ENCODE peak calls at places on chromosomes 4 and X, in eight cellular contexts. F, Z, J, B, C, E, Y and N are unnamed samples.

GRCh38 chr4:52358855-52359254 is 300.2 kb downstream of the USP46 start:
- DNase-seq in E (no peak), Y (no peak), B (no peak), Z (no peak), J (no peak), C (no peak), F (no peak), N (peak)

GRCh38 chr4:186416451-186417060 is 138.8 kb downstream of the MTNR1A start:
- DNase-seq in C (no peak), B (no peak), E (no peak), Z (no peak), J (no peak), Y (no peak), F (peak), N (no peak)

GRCh38 chr4:5888706-5889696 is 3.9 kb downstream of the CRMP1 start:
- DNase-seq in Y (peak), B (no peak), C (no peak), F (no peak), Z (no peak), E (no peak), J (no peak), N (no peak)

GRCh38 chr4:78022517-78022916 is 34.6 kb upstream of the FRAS1 start:
- DNase-seq in Z (no peak), J (no peak), C (no peak), B (no peak), Y (no peak), F (no peak), E (no peak), N (no peak)

GRCh38 chrX:112687189-112687691 is 7.5 kb upstream of the LHFPL1 start:
- DNase-seq in Z (no peak), F (no peak), E (peak), J (peak), C (peak), Y (no peak), B (peak), N (no peak)

GRCh38 chr4:13541720-13542576 is 2.4 kb downstream of the NKX3-2 start:
- DNase-seq in Z (peak), E (no peak), C (no peak), Y (peak), F (peak), J (no peak), B (no peak), N (no peak)

GRCh38 chr4:181911420-181911819 is 331.8 kb upstream of the TENM3 start:
- DNase-seq in E (peak), Y (peak), F (no peak), C (no peak), Z (no peak), J (peak), B (peak), N (no peak)

GRCh38 chr4:151420408-151420807 is 11.4 kb downstream of the FHIP1A start:
- DNase-seq in Z (no peak), C (no peak), Y (no peak), E (no peak), B (peak), F (no peak), J (peak), N (no peak)

GRCh38 chr4:122636697-122637096 is 15.8 kb upstream of the IL21 start:
- DNase-seq in J (no peak), E (no peak), C (no peak), B (no peak), Z (no peak), F (no peak), Y (no peak), N (no peak)

GRCh38 chrX:52271212-52271611 is 86.5 kb downstream of the MAGED4 start:
- DNase-seq in C (no peak), B (peak), Y (peak), E (no peak), F (peak), J (peak), Z (no peak), N (no peak)

GRCh38 chr4:57443308-57444243 is 333.4 kb upstream of the IGFBP7 start:
- DNase-seq in J (no peak), C (no peak), B (no peak), E (no peak), F (no peak), Z (no peak), Y (no peak), N (no peak)

GRCh38 chr4:57442241-57442640 is 332.1 kb upstream of the IGFBP7 start:
- DNase-seq in Y (no peak), E (no peak), F (no peak), J (no peak), C (no peak), B (no peak), Z (no peak), N (no peak)

GRCh38 chr4:57437649-57438048 is 327.5 kb upstream of the IGFBP7 start:
- DNase-seq in Y (no peak), E (no peak), F (no peak), Z (no peak), B (no peak), C (no peak), J (no peak), N (no peak)

GRCh38 chr4:57448452-57448851 is 338.3 kb upstream of the IGFBP7 start:
- DNase-seq in B (no peak), Z (no peak), F (no peak), Y (no peak), C (no peak), E (no peak), J (no peak), N (no peak)

GRCh38 chr4:57442834-57443291 is 332.7 kb upstream of the IGFBP7 start:
- DNase-seq in E (peak), C (no peak), Y (peak), F (peak), J (peak), Z (peak), B (peak), N (peak)
- TF ChIP-seq CTCF in E (peak), C (peak), Y (peak), F (peak), J (peak), Z (peak), B (peak), N (peak)

GRCh38 chrX:44947995-44948394 is 75.0 kb downstream of the KDM6A start:
- DNase-seq in Y (no peak), F (no peak), B (no peak), C (no peak), E (no peak), J (no peak), Z (no peak), N (no peak)

GRCh38 chrX:44946771-44947170 is 73.8 kb downstream of the KDM6A start:
- DNase-seq in B (peak), E (peak), Y (no peak), C (no peak), F (no peak), Z (no peak), J (peak), N (no peak)

GRCh38 chrX:44943007-44943406 is 70.0 kb downstream of the KDM6A start:
- DNase-seq in Y (no peak), F (no peak), E (no peak), Z (no peak), C (no peak), B (no peak), J (no peak), N (no peak)

GRCh38 chrX:44944894-44945293 is 71.9 kb downstream of the KDM6A start:
- DNase-seq in Z (no peak), B (no peak), F (no peak), Y (no peak), C (no peak), J (no peak), E (no peak), N (no peak)

GRCh38 chrX:44945736-44946135 is 72.7 kb downstream of the KDM6A start:
- DNase-seq in F (peak), J (no peak), E (no peak), Y (no peak), B (no peak), Z (no peak), C (no peak), N (no peak)
- TF ChIP-seq CTCF in F (peak), J (peak), E (peak), Y (no peak), B (no peak), Z (no peak), C (no peak), N (no peak)

GRCh38 chr4:147094228-147094627 is 148.6 kb upstream of the TTC29 start:
- DNase-seq in F (peak), B (no peak), Z (no peak), J (no peak), Y (peak), C (no peak), E (no peak), N (no peak)

GRCh38 chr4:147096667-147097604 is 151.3 kb upstream of the TTC29 start:
- DNase-seq in E (peak), Z (no peak), F (peak), C (no peak), J (peak), B (peak), Y (peak), N (peak)

GRCh38 chr4:147090486-147090885 is 144.8 kb upstream of the TTC29 start:
- DNase-seq in J (no peak), B (no peak), Z (no peak), E (no peak), Y (no peak), C (no peak), F (no peak), N (no peak)

GRCh38 chr4:147088141-147088540 is 142.5 kb upstream of the TTC29 start:
- DNase-seq in Y (no peak), J (no peak), C (no peak), E (peak), Z (no peak), F (no peak), B (peak), N (no peak)

DNA sequence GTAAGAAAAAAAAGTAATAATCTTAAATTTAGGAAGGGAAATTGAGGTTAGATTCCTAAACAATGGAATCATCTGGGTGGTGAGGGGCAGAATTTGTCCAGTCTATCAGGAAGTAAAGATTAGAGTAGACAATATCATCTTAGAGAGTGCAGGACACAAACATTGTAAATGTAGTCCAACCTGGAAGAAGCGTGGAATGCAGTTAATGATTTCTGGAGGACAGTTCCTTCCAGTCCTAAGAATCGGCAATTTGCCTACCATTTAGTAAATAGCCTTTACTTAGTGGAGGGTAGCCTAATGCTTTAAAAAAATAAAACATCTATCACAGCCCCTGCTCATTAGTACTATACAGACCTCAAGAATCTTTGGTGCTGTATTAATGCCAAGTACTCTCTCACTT is 147.5 kb upstream of the TTC29 start:
- DNase-seq in Y (no peak), E (no peak), B (no peak), J (no peak), C (no peak), F (no peak), Z (no peak), N (no peak)
- TF ChIP-seq CTCF in Y (no peak), E (no peak), B (no peak), J (no peak), C (no peak), F (no peak), Z (no peak), N (no peak)

DNA sequence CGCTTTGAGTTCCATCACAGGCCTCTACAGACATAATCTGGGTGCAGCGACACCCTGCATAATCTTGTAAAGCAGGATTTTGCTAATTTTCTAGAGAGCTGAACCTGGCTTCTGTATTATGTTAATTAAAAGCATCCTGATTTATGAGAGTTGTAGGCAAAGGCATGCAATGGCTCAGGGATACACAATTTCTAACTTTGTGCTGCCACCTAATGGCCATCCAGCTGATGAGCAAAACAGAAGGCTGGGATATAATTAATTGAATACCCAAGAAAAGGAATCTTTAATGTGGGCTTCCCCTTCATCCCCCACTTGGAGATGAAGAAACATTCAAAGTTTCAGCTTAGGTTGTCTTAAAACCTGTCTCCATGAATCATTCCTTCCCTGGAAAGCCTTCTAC is 78.1 kb downstream of the BMP15 start:
- DNase-seq in Y (peak), E (peak), Z (no peak), C (no peak), J (peak), B (peak), F (peak), N (peak)
- TF ChIP-seq CTCF in Y (peak), E (peak), Z (no peak), C (peak), J (peak), B (peak), F (peak), N (peak)

DNA sequence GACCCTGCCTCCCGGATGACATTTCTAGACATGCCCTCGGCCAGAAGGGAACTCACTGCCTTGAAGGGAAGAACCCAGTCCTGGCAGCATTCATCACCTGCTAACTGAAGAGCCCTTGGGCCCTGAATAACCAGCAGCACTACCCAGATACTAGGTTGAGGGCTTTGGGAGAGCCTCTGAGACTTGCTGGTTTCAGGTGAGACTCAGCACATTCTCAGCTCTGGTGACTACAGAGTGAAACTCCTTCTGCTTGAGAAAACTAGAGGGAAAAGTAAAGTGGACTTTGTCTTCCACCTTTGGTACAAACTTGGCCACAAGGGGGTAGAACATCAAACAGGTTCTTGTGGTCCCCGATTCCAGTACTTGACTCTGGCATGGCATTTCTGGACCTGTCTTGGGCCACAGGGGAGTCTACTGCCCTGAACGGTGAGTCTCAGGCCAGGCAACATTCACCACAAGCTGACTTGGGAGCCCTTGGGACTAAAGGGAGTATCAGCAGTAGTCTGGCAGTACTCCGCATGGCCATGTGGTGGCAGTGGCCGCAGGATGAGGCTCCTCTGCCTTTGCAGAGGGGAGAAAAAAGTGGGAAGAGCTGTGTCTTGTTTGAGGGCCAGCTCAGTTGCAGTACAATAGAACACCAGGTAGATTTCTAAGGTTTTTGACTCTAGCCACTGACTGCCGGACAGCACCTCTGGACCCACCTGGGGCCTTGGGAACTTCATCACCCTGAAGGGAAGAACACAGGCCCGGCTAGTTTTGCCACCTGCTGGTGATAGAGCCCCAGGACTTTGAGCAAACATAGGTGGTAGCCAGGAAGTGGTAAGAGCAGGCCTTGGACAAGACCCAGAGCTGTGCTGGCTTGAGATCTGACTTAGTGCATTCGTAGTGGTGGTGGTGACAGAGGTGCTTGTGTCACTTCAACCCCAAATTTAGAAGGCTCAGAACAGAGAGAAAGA is 414.8 kb downstream of the OPHN1 start:
- DNase-seq in E (peak), B (peak), F (peak), C (no peak), Y (no peak), Z (peak), J (peak), N (no peak)
- TF ChIP-seq CTCF in E (peak), B (peak), F (peak), C (peak), Y (no peak), Z (no peak), J (peak), N (peak)

DNA sequence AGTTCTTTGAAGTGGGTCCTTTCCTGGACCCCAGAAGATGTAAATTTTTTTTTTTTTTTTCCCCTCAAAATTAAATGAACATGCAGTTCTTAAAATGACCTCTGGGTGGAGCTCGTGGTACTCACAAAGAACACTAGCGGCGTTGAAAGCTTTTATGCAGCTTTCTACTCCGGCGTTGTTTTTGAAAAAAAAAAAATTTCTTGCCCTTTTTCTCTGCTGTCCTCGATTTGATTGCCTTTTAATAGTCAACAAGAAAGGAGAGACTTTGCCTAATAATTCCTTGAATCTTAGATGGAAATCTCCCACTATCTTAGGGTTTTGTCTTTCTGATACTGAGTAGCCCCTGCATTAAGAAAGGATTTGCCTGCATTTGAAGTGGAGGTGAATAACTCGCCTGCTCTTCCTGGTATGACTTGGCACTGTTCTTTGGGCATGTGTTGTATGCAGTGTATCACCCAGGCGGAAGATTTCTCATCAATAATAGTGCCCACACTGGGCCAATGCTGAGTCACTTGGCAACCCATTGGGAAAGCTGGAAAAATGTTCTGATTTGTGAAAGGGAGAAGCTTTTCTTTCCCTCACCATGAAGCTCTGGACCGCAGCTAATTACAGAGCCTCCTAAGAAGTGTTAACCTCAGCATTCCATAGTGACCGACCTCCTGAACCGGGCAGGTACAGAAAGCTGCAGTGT is 104.0 kb downstream of the PHEX start:
- DNase-seq in B (peak), C (no peak), Y (peak), E (peak), Z (no peak), J (peak), F (peak), N (no peak)
- TF ChIP-seq CTCF in B (peak), C (no peak), Y (peak), E (peak), Z (peak), J (peak), F (peak), N (peak)

DNA sequence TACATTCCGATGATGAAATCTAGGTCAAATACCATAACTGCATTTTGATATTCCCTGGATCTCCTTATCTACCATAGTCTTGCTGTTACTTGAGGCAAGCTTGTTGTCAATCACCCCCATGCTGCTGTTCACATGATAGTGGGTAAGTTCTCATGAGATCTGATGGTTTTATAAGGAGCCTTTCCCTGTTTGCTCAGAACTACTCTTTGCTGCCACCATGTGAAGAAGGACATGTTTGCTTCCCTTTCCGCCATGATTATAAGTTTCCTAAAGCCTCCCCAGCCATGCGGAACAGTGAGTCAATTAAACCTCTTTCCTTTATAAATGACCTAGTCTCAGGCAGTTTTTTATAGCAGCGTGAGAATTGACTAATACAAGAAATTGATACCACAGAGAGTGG is 432.0 kb downstream of the GLUD2 start:
- DNase-seq in B (no peak), F (peak), Y (no peak), C (no peak), Z (no peak), E (no peak), J (no peak), N (no peak)
- TF ChIP-seq CTCF in B (no peak), F (no peak), Y (no peak), C (no peak), Z (no peak), E (no peak), J (no peak), N (no peak)